ENCODE peak calls at places on chromosomes 7 and 10, in nine cellular contexts. E is substantia nigra; X is NCI-H2081; R is suprapubic skin; H is heart right ventricle; K is mucosa of gallbladder; D is fibroblast of the conjunctiva; M is germinal center; G is stimulated activated CD4-positive, alpha-beta T cell treated with anti-CD3 and anti-CD28 coated beads, Interleukin-1b, Interleukin-23, amount 100 ng/mL, for 24 hours. C is an unnamed sample.
A peak's percentile ranks its signal among the peaks of the same experiment; 100 is the strongest.

GRCh38 chr7:34087892-34088891 is 182.9 kb downstream of the BMPER start:
- DNase-seq in E (no peak), G (no peak), R (no peak), H (no peak), X (peak; percentile 10), D (no peak), M (no peak), K (no peak), C (peak; percentile 63)

GRCh38 chr7:131170440-131171105 is 157.1 kb upstream of the MKLN1 start:
- DNase-seq in H (no peak), K (no peak), M (no peak), X (no peak), R (no peak), G (no peak), E (no peak), D (no peak), C (peak; percentile 59)

GRCh38 chr10:7401782-7402181 is 9.1 kb downstream of the SFMBT2 start:
- DNase-seq in H (no peak), K (no peak), G (no peak), R (no peak), D (no peak), X (no peak), M (no peak), E (no peak), C (no peak)

GRCh38 chr10:128095023-128095752 is 31.0 kb downstream of the MKI67 start:
- DNase-seq in M (peak; percentile 44), R (no peak), G (no peak), H (no peak), E (no peak), X (peak; percentile 9), D (no peak), K (no peak), C (no peak)

GRCh38 chr10:58512470-58513188 is at the start of gene BICC1:
- DNase-seq in R (peak; percentile 54), G (no peak), E (peak; percentile 32), D (no peak), H (peak; percentile 11), X (peak; percentile 60), K (peak; percentile 16), M (peak; percentile 21), C (peak; percentile 70)

GRCh38 chr7:156121434-156121833 is 309.2 kb upstream of the SHH start:
- DNase-seq in E (no peak), M (no peak), G (no peak), H (no peak), D (no peak), K (no peak), X (no peak), R (no peak), C (no peak)

GRCh38 chr7:148286150-148286549 is 304.4 kb upstream of the C7orf33 start:
- DNase-seq in D (no peak), H (no peak), X (peak; percentile 46), E (no peak), G (no peak), R (no peak), M (no peak), K (peak; percentile 32), C (no peak)

GRCh38 chr7:94907026-94907419 is 371 bp upstream of the PPP1R9A start:
- DNase-seq in D (no peak), G (no peak), R (no peak), K (no peak), H (no peak), X (no peak), M (no peak), E (no peak), C (no peak)

GRCh38 chr10:126803394-126803793 is 101.8 kb upstream of the DOCK1 start:
- DNase-seq in D (no peak), G (no peak), K (no peak), E (no peak), R (no peak), H (no peak), X (no peak), M (no peak), C (peak; percentile 6)

GRCh38 chr10:84545651-84546050 is 217.3 kb downstream of the CCSER2 start:
- DNase-seq in M (no peak), K (no peak), R (no peak), G (no peak), H (no peak), D (no peak), X (no peak), E (no peak), C (no peak)

GRCh38 chr7:130998993-130999602 is 265.1 kb upstream of the KLF14 start:
- DNase-seq in G (no peak), X (no peak), M (no peak), H (no peak), K (no peak), E (no peak), D (no peak), R (no peak), C (peak; percentile 50)

C was measured in EL.